ENCODE peak calls at places on chromosomes 12 and 14, in seven cellular contexts. I is lower leg skin, X is cardiac muscle cell, N is lung, H is stomach, U is IMR-90, C is right atrium auricular region. K is an unnamed sample.

GRCh38 chr14:69673578-69674305 is 62.3 kb downstream of the SUSD6 start:
- DNase-seq in U (no peak), I (no peak), C (no peak), X (no peak), H (no peak), N (no peak), K (no peak)

GRCh38 chr12:26226629-26227375 is 31.4 kb downstream of the SSPN start:
- DNase-seq in C (no peak), H (peak), U (no peak), X (peak), N (no peak), I (no peak), K (peak)

GRCh38 chr14:68124885-68125731 is 305.5 kb downstream of the RAD51B start:
- DNase-seq in N (no peak), H (no peak), C (no peak), U (peak), X (no peak), I (no peak), K (no peak)

GRCh38 chr14:91415794-91416743 is 1.6 kb downstream of the CCDC88C start:
- DNase-seq in U (no peak), X (no peak), C (no peak), I (no peak), H (peak), N (no peak), K (no peak)

GRCh38 chr12:46149905-46150304 is 118.9 kb downstream of the SLC38A1 start:
- DNase-seq in I (no peak), U (no peak), H (no peak), C (no peak), N (no peak), X (no peak), K (no peak)

GRCh38 chr14:100975668-100976067 is 72.1 kb upstream of the RTL1 start:
- DNase-seq in U (peak), N (no peak), I (no peak), X (no peak), H (no peak), C (no peak), K (no peak)

GRCh38 chr14:50397461-50398196 is 948 bp upstream of the CDKL1 start:
- DNase-seq in C (no peak), H (no peak), I (no peak), U (no peak), X (no peak), N (no peak), K (no peak)

GRCh38 chr14:77024171-77024627 is 4.3 kb downstream of the IRF2BPL start:
- DNase-seq in C (no peak), H (no peak), N (no peak), U (peak), I (no peak), X (peak), K (no peak)

GRCh38 chr14:93035917-93036651 is 79.6 kb downstream of the ITPK1 start:
- DNase-seq in H (no peak), I (no peak), N (no peak), C (no peak), X (peak), U (no peak), K (no peak)

GRCh38 chr14:69328765-69329164 is 68.8 kb downstream of the GALNT16 start:
- DNase-seq in H (no peak), X (no peak), I (no peak), N (no peak), U (no peak), C (no peak), K (no peak)

GRCh38 chr14:52863339-52863700 is 71.9 kb upstream of the GNPNAT1 start:
- DNase-seq in I (no peak), C (no peak), U (peak), X (no peak), N (no peak), H (no peak), K (no peak)

GRCh38 chr12:103807561-103808238 is 33.3 kb downstream of the NT5DC3 start:
- DNase-seq in X (no peak), U (no peak), H (no peak), I (no peak), C (no peak), N (no peak), K (no peak)

GRCh38 chr14:83419420-83419819 is 1885.8 kb upstream of the SEL1L start:
- DNase-seq in H (no peak), X (no peak), C (no peak), N (peak), U (no peak), I (no peak), K (no peak)

GRCh38 chr12:113072136-113072535 is 15.6 kb downstream of the DTX1 start:
- DNase-seq in I (no peak), H (no peak), X (no peak), C (no peak), N (no peak), U (no peak), K (no peak)

GRCh38 chr12:234891-235415 is 21.0 kb upstream of the SLC6A12 start:
- DNase-seq in C (no peak), N (no peak), U (no peak), X (no peak), I (no peak), H (no peak), K (no peak)

GRCh38 chr12:132287391-132288238 is 41.8 kb downstream of the GALNT9 start:
- DNase-seq in N (no peak), U (no peak), I (no peak), C (no peak), H (no peak), X (no peak), K (no peak)

GRCh38 chr12:113980537-113981337 is 14.6 kb upstream of the RBM19 start:
- DNase-seq in I (no peak), U (peak), N (no peak), C (no peak), X (peak), H (no peak), K (peak)

GRCh38 chr12:130335517-130336392 is 1.9 kb upstream of the PIWIL1 start:
- DNase-seq in H (no peak), N (no peak), I (peak), U (peak), C (no peak), X (peak), K (peak)

GRCh38 chr14:22412936-22413411 is 176.1 kb downstream of the DAD1 start:
- DNase-seq in N (no peak), U (no peak), I (no peak), H (no peak), C (no peak), X (no peak), K (no peak)

GRCh38 chr12:77204055-77204454 is 138.7 kb upstream of the E2F7 start:
- DNase-seq in U (peak), C (no peak), N (no peak), X (peak), H (no peak), I (no peak), K (no peak)

GRCh38 chr12:51009038-51009437 is 17.1 kb downstream of the SLC11A2 start:
- DNase-seq in N (peak), H (peak), U (no peak), C (peak), I (peak), X (no peak), K (no peak)

GRCh38 chr14:100267990-100268389 is 29.0 kb downstream of the YY1 start:
- DNase-seq in C (no peak), I (no peak), N (no peak), U (no peak), H (no peak), X (no peak), K (no peak)

GRCh38 chr14:50022661-50023060 is 93.7 kb downstream of the VCPKMT start:
- DNase-seq in H (no peak), X (no peak), C (no peak), N (no peak), I (no peak), U (no peak), K (no peak)

GRCh38 chr14:77110286-77110685 is 12.2 kb downstream of the CIPC start:
- DNase-seq in H (no peak), I (no peak), C (no peak), N (no peak), X (no peak), U (no peak), K (no peak)

GRCh38 chr14:100346306-100347091 is 23.4 kb downstream of the SLC25A47 start:
- DNase-seq in I (no peak), H (no peak), C (no peak), U (no peak), X (no peak), N (no peak), K (no peak)

GRCh38 chr14:52730708-52731111 is 744 bp downstream of the STYX start:
- DNase-seq in H (no peak), C (no peak), N (no peak), U (no peak), I (no peak), X (no peak), K (no peak)

GRCh38 chr14:72318648-72319047 is 386.4 kb downstream of the RGS6 start:
- DNase-seq in N (no peak), C (no peak), I (no peak), H (no peak), U (no peak), X (no peak), K (no peak)

GRCh38 chr12:93347054-93347786 is 30.5 kb upstream of the NUDT4 start:
- DNase-seq in I (no peak), N (no peak), U (no peak), C (no peak), X (no peak), H (no peak), K (no peak)

GRCh38 chr12:42370013-42370412 is 44.0 kb downstream of the PPHLN1 start:
- DNase-seq in I (no peak), C (no peak), X (no peak), H (no peak), N (no peak), U (no peak), K (no peak)

GRCh38 chr14:88607829-88608228 is 45.0 kb downstream of the ZC3H14 start:
- DNase-seq in N (no peak), U (no peak), H (no peak), C (no peak), I (no peak), X (no peak), K (no peak)

GRCh38 chr12:26630546-26631027 is 202.4 kb downstream of the ITPR2 start:
- DNase-seq in C (no peak), X (no peak), U (peak), I (no peak), H (no peak), N (no peak), K (no peak)

GRCh38 chr12:27498761-27499160 is 25.2 kb upstream of the PPFIBP1 start:
- DNase-seq in N (no peak), H (no peak), X (no peak), I (no peak), U (no peak), C (no peak), K (no peak)

GRCh38 chr12:15171015-15171646 is 50.1 kb downstream of the RERG start:
- DNase-seq in C (no peak), H (peak), N (no peak), I (no peak), X (no peak), U (no peak), K (no peak)

GRCh38 chr14:100677152-100677924 is 49.4 kb upstream of the DLK1 start:
- DNase-seq in N (no peak), I (no peak), C (peak), X (peak), H (no peak), U (no peak), K (no peak)

GRCh38 chr12:93183940-93184663 is 193.6 kb upstream of the NUDT4 start:
- DNase-seq in H (no peak), U (no peak), X (peak), I (peak), N (no peak), C (no peak), K (no peak)

GRCh38 chr14:64673748-64674147 is 30.5 kb upstream of the PLEKHG3 start:
- DNase-seq in N (no peak), X (no peak), C (no peak), H (no peak), I (peak), U (no peak), K (no peak)

GRCh38 chr14:96934961-96935360 is 137.8 kb downstream of the VRK1 start:
- DNase-seq in H (no peak), C (no peak), N (no peak), I (no peak), U (no peak), X (no peak), K (no peak)

GRCh38 chr14:96944297-96944696 is 147.1 kb downstream of the VRK1 start:
- DNase-seq in X (no peak), U (no peak), I (no peak), N (no peak), H (no peak), C (no peak), K (no peak)

GRCh38 chr14:96940009-96940408 is 142.8 kb downstream of the VRK1 start:
- DNase-seq in H (no peak), U (no peak), C (no peak), I (no peak), X (peak), N (no peak), K (no peak)

GRCh38 chr14:96938946-96939345 is 141.8 kb downstream of the VRK1 start:
- DNase-seq in X (peak), N (no peak), H (no peak), C (no peak), I (no peak), U (no peak), K (peak)
- TF ChIP-seq CTCF in X (no peak), N (no peak), H (no peak), C (no peak), I (no peak), U (no peak), K (peak)

GRCh38 chr12:102484732-102485069 is 4.3 kb upstream of the IGF1 start:
- DNase-seq in N (no peak), X (no peak), H (no peak), C (no peak), U (no peak), I (no peak), K (no peak)
- TF ChIP-seq CTCF in N (no peak), X (no peak), H (no peak), C (peak), U (no peak), I (no peak), K (peak)

GRCh38 chr12:72136792-72137191 is 135.4 kb upstream of the TRHDE start:
- DNase-seq in N (no peak), U (no peak), X (no peak), C (no peak), H (no peak), I (no peak), K (no peak)

GRCh38 chr12:72139411-72139810 is 132.8 kb upstream of the TRHDE start:
- DNase-seq in U (no peak), C (no peak), N (no peak), X (no peak), I (no peak), H (no peak), K (no peak)

GRCh38 chr12:72134934-72135333 is 137.2 kb upstream of the TRHDE start:
- DNase-seq in I (no peak), H (no peak), U (no peak), N (no peak), C (no peak), X (no peak), K (no peak)

GRCh38 chr12:72133497-72134055 is 138.6 kb upstream of the TRHDE start:
- DNase-seq in C (no peak), N (no peak), H (no peak), I (no peak), U (peak), X (no peak), K (no peak)
- TF ChIP-seq CTCF in C (no peak), N (no peak), H (no peak), I (no peak), U (peak), X (no peak), K (no peak)

GRCh38 chr12:7374423-7375144 is 69.4 kb downstream of the CD163L1 start:
- DNase-seq in N (no peak), I (no peak), C (no peak), U (peak), H (no peak), X (peak), K (peak)
- TF ChIP-seq CTCF in N (no peak), I (no peak), C (peak), U (peak), H (peak), X (peak), K (peak)

GRCh38 chr12:47900480-47901129 is 4.2 kb downstream of the VDR start:
- DNase-seq in X (no peak), C (no peak), N (peak), U (no peak), H (peak), I (no peak), K (no peak)
- TF ChIP-seq CTCF in X (no peak), C (peak), N (no peak), U (peak), H (no peak), I (no peak), K (no peak)

K was measured in endothelial cell.